ENCODE peak calls at places on chromosomes 11 and 22, in nine cellular contexts. F is tibial nerve, B is prostate gland, Y is astrocyte of the spinal cord, J is HCT116, T is heart right ventricle, U is brain microvascular endothelial cell, L is ovary, S is OCI-LY7. V is an unnamed sample.

GRCh38 chr11:35683728-35684339 is 21.3 kb downstream of the TRIM44 start:
- DNase-seq in F (no peak), U (no peak), B (no peak), T (no peak), S (peak), Y (no peak), L (no peak), J (no peak), V (peak)

GRCh38 chr11:17405232-17406005 is 17.0 kb upstream of the KCNJ11 start:
- DNase-seq in Y (peak), S (no peak), L (no peak), F (no peak), T (peak), J (peak), B (peak), U (peak), V (no peak)

GRCh38 chr22:27850000-27850465 is 48.5 kb upstream of the MN1 start:
- DNase-seq in S (no peak), Y (peak), U (no peak), B (peak), T (peak), J (no peak), F (peak), L (peak), V (no peak)

GRCh38 chr22:29487587-29487986 is 7.6 kb downstream of the NEFH start:
- DNase-seq in T (no peak), J (no peak), L (no peak), Y (no peak), S (no peak), B (no peak), F (no peak), U (no peak), V (no peak)

GRCh38 chr22:22933807-22934542 is 46.4 kb downstream of the IGLL5 start:
- DNase-seq in L (no peak), J (no peak), T (no peak), S (no peak), U (no peak), Y (no peak), B (no peak), F (no peak), V (no peak)

GRCh38 chr11:19259487-19260345 is 19.0 kb upstream of the E2F8 start:
- DNase-seq in J (peak), Y (peak), U (peak), B (peak), F (peak), L (peak), S (peak), T (peak), V (peak)

GRCh38 chr22:49967333-49968241 is 7.0 kb downstream of the PIM3 start:
- DNase-seq in Y (no peak), F (peak), L (peak), S (peak), T (peak), U (no peak), J (no peak), B (peak), V (no peak)

GRCh38 chr22:49885881-49886280 is 32.2 kb downstream of the ZBED4 start:
- DNase-seq in Y (no peak), S (no peak), F (no peak), L (no peak), B (no peak), T (no peak), U (no peak), J (no peak), V (no peak)

GRCh38 chr22:31987180-31987579 is 42.8 kb downstream of the YWHAH start:
- DNase-seq in U (no peak), S (no peak), F (no peak), B (no peak), J (no peak), Y (no peak), T (no peak), L (no peak), V (no peak)

DNA sequence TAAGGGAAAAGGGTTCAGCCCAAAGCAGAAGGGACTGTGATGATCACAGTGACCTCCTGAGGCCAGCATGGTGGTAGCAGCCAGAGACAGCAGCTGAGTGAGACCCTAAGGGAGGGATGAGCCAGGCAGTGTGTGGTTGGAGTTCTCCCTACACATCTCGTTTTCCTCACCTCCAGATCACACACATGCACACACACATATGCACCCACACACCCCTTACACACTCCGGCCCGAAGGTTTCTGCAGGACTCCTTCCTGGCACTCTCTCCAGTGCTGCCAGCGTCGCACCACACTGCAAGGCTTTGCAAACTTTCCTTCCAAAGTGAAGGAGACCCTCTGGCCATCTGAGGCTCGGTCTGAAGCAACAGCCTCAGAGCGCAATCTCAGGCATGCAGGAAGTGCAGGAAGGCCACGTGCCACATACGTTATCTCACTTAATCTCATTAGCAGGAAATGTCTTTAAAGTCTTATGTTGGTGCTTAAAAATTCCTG is 26.9 kb upstream of the TP53I11 start:
- DNase-seq in T (no peak), F (no peak), B (peak), L (no peak), J (no peak), S (no peak), U (no peak), Y (no peak), V (peak)
- TF ChIP-seq CTCF in T (no peak), F (no peak), B (peak), L (no peak), J (peak), S (peak), U (peak), Y (peak), V (peak)

GRCh38 chr11:59756496-59756840 is 1.3 kb downstream of the STX3 start:
- DNase-seq in Y (no peak), T (no peak), U (peak), L (no peak), B (no peak), F (no peak), J (no peak), S (no peak), V (peak)
- H3K4me3 ChIP-seq in Y (no peak), T (peak), U (peak), L (no peak), B (no peak), F (no peak), J (peak), S (peak), V (peak)

DNA sequence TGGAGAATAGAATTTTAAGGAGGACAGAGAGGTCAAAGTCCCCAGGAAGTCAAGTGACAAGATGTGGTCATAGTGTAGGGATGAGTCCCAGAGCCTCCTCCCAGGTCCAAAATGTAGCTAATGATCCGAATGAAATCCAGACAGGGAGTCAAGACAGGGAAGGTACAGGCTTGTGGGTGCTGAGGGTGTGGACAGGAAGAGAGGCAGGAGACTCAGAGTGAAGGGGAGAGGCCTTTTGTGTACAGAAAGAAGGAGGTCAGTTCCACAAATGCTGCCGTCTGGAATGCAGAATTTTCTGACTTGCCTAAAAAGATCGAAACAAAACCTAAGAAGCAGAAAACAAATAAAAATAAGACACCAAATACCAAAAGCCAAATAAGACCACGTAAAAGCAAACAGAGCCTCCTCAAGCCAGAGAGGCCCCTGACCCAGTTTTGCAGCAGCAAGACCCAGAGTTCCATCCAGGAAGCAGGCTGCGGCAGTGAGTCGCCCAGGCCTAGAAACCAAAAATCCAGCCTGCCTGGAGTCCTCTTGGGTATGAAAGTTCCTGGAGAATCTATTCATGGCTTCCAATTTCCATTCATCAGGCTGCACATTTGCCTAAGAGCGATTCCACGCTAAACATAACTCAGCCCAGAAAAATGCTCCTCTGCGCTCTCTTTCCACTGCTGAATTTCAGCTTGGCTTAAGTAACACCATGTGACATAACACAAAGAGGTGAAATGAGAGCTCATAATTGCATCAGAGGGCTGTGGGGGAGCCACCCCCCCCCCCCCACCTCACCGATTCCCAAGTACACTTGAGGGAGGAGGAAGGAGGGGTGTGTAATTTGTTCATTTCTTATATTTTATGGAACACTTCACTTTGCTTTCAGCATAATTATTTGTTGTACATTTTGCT is 71.1 kb downstream of the KIRREL3 start:
- DNase-seq in F (no peak), T (no peak), L (no peak), B (no peak), S (no peak), Y (peak), J (no peak), U (no peak), V (peak)
- TF ChIP-seq CTCF in F (no peak), T (no peak), L (no peak), B (no peak), S (no peak), Y (no peak), J (no peak), U (no peak), V (no peak)

GRCh38 chr22:24954856-24955255 is 2.3 kb downstream of the KIAA1671 start:
- DNase-seq in Y (no peak), U (no peak), T (no peak), S (no peak), J (no peak), B (no peak), F (no peak), L (no peak), V (no peak)

GRCh38 chr22:24951942-24952836 is at the start of gene KIAA1671:
- DNase-seq in T (peak), L (peak), U (peak), B (peak), Y (peak), J (peak), S (no peak), F (peak), V (peak)

GRCh38 chr22:24952837-24953293 is 349 bp downstream of the KIAA1671 start:
- DNase-seq in B (peak), T (peak), L (peak), J (peak), S (no peak), F (no peak), Y (peak), U (peak), V (peak)

GRCh38 chr22:24953294-24954113 is 988 bp downstream of the KIAA1671 start:
- DNase-seq in F (no peak), U (no peak), T (peak), B (no peak), Y (no peak), J (no peak), S (no peak), L (peak), V (no peak)

GRCh38 chr22:24954114-24954463 is 1.6 kb downstream of the KIAA1671 start:
- DNase-seq in B (no peak), Y (no peak), S (no peak), F (no peak), T (no peak), J (no peak), U (no peak), L (no peak), V (no peak)
- H3K4me3 ChIP-seq in B (no peak), Y (peak), S (no peak), F (no peak), T (peak), J (peak), U (no peak), L (peak), V (peak)

DNA sequence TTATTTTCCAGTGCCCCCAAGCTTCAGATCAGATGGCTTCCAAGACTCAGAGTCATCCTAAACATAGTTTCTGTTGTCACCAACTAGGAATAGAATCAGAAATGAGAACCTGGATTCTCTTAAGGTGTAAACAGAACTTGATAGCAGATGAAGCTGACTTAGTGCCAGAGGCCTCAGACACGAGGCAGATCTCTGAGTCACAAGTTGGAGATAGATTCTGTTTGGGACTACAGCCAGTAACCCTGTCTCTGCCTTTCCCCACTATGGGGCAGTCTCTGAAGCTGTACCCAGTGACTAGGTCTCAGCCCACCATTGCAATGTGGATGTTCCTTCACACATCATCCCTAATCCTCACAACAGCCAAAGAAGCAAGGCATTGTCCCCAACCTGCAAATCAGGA is 25.4 kb downstream of the NEU3 start:
- DNase-seq in F (no peak), S (no peak), B (no peak), Y (peak), J (no peak), U (peak), L (no peak), T (no peak), V (peak)
- TF ChIP-seq CTCF in F (no peak), S (no peak), B (no peak), Y (peak), J (no peak), U (peak), L (no peak), T (no peak), V (peak)

GRCh38 chr11:10742460-10743208 is 8.4 kb upstream of the CTR9 start:
- DNase-seq in F (no peak), L (no peak), S (no peak), Y (peak), T (no peak), U (peak), B (no peak), J (no peak), V (peak)
- H3K4me3 ChIP-seq in F (no peak), L (no peak), S (no peak), Y (no peak), T (no peak), U (no peak), B (no peak), J (no peak), V (no peak)